ENCODE peak calls at places on chromosome 14, in five cellular contexts. T, A, C, D and O are unnamed samples.

GRCh38 chr14:92553456-92553855 is 39.9 kb downstream of the RIN3 start:
- DNase-seq in T (no peak), A (peak; percentile 43), C (no peak), D (no peak), O (no peak)

GRCh38 chr14:105485720-105486332 is 860 bp upstream of the CRIP1 start:
- DNase-seq in T (no peak), A (no peak), C (peak; percentile 53), D (no peak), O (no peak)

GRCh38 chr14:105487986-105488777 is 1.5 kb downstream of the CRIP1 start:
- DNase-seq in T (no peak), A (no peak), C (peak; percentile 49), D (no peak), O (no peak)

GRCh38 chr14:96309128-96309906 is 53.3 kb downstream of the BDKRB1 start:
- DNase-seq in T (no peak), A (no peak), C (no peak), D (no peak), O (no peak)

GRCh38 chr14:103404920-103405319 is 19.7 kb downstream of the MARK3 start:
- DNase-seq in T (no peak), A (no peak), C (no peak), D (no peak), O (no peak)

GRCh38 chr14:50839048-50839447 is 8.1 kb upstream of the NIN start:
- DNase-seq in T (no peak), A (no peak), C (no peak), D (no peak), O (no peak)

GRCh38 chr14:79992799-79993198 is 218.5 kb downstream of the DIO2 start:
- DNase-seq in T (no peak), A (no peak), C (no peak), D (no peak), O (no peak)

GRCh38 chr14:76904740-76905569 is 78.7 kb downstream of the LRRC74A start:
- DNase-seq in T (no peak), A (peak; percentile 97), C (peak; percentile 74), D (no peak), O (peak; percentile 69)

GRCh38 chr14:85071447-85071846 is 458.5 kb upstream of the FLRT2 start:
- DNase-seq in T (no peak), A (no peak), C (no peak), D (no peak), O (no peak)

GRCh38 chr14:53260286-53260685 is 107.2 kb upstream of the DDHD1 start:
- DNase-seq in T (no peak), A (no peak), C (no peak), D (no peak), O (no peak)

GRCh38 chr14:80523518-80524117 is 312.3 kb upstream of the DIO2 start:
- DNase-seq in T (no peak), A (peak; percentile 12), C (no peak), D (no peak), O (no peak)

GRCh38 chr14:21121106-21121505 is 20.2 kb downstream of the TMEM253 start:
- DNase-seq in T (no peak), A (no peak), C (no peak), D (no peak), O (no peak)

GRCh38 chr14:58882577-58883018 is 244.8 kb downstream of the DACT1 start:
- DNase-seq in T (peak; percentile 44), A (peak; percentile 97), C (no peak), D (no peak), O (no peak)

GRCh38 chr14:82394916-82395315 is 861.3 kb upstream of the SEL1L start:
- DNase-seq in T (no peak), A (no peak), C (no peak), D (no peak), O (no peak)

GRCh38 chr14:102678394-102678793 is 85.9 kb downstream of the RCOR1 start:
- DNase-seq in T (no peak), A (no peak), C (no peak), D (no peak), O (no peak)

GRCh38 chr14:105427893-105428485 is 8.4 kb downstream of the MTA1 start:
- DNase-seq in T (no peak), A (no peak), C (no peak), D (no peak), O (no peak)

GRCh38 chr14:52961060-52961639 is 10.3 kb upstream of the FERMT2 start:
- DNase-seq in T (no peak), A (peak; percentile 58), C (peak; percentile 48), D (no peak), O (peak; percentile 73)

GRCh38 chr14:24057867-24058259 is 6.1 kb downstream of the CARMIL3 start:
- DNase-seq in T (no peak), A (no peak), C (no peak), D (no peak), O (no peak)

GRCh38 chr14:93105362-93105761 is 10.4 kb downstream of the ITPK1 start:
- DNase-seq in T (no peak), A (peak; percentile 82), C (no peak), D (no peak), O (no peak)

GRCh38 chr14:103391048-103391447 is 5.8 kb downstream of the MARK3 start:
- DNase-seq in T (peak; percentile 68), A (peak; percentile 92), C (peak; percentile 14), D (no peak), O (peak; percentile 55)

GRCh38 chr14:77103954-77104353 is 5.9 kb downstream of the CIPC start:
- DNase-seq in T (no peak), A (no peak), C (no peak), D (no peak), O (no peak)

GRCh38 chr14:20195911-20196310 is 5.2 kb downstream of the OR11G2 start:
- DNase-seq in T (no peak), A (no peak), C (no peak), D (no peak), O (no peak)

GRCh38 chr14:29671034-29671433 is 256.6 kb downstream of the PRKD1 start:
- DNase-seq in T (no peak), A (peak; percentile 88), C (no peak), D (no peak), O (no peak)

GRCh38 chr14:70891741-70892140 is 15.5 kb upstream of the PCNX1 start:
- DNase-seq in T (no peak), A (no peak), C (no peak), D (no peak), O (no peak)
- TF ChIP-seq CTCF in T (no peak), A (no peak), C (no peak), D (no peak), O (no peak)

DNA sequence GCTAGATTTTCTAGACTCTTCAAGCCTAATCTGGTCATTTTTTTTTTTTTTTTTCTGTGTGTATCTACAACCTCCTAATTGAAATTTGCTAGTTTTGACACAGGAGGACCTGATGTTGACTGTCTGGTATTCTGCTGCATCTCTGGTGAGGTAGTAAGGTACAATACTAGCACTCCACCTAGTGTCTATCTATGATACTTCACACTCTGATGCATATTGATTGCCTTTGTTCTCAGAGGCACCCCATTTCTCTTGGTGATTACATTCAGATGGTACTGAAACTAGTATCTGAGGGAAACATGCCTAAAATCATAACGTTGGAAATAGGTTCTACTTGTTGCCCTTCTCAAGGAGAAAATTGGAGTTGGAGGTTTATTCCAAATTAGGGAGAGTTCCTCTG is 930.5 kb upstream of the NOVA1 start:
- DNase-seq in T (peak; percentile 31), A (peak; percentile 3), C (no peak), D (no peak), O (no peak)
- TF ChIP-seq CTCF in T (peak; percentile 73), A (peak; percentile 31), C (no peak), D (no peak), O (peak; percentile 30)

GRCh38 chr14:37081220-37081619 is 91.2 kb downstream of the SLC25A21 start:
- DNase-seq in T (peak; percentile 22), A (no peak), C (no peak), D (no peak), O (no peak)
- TF ChIP-seq CTCF in T (no peak), A (no peak), C (no peak), D (no peak), O (no peak)

DNA sequence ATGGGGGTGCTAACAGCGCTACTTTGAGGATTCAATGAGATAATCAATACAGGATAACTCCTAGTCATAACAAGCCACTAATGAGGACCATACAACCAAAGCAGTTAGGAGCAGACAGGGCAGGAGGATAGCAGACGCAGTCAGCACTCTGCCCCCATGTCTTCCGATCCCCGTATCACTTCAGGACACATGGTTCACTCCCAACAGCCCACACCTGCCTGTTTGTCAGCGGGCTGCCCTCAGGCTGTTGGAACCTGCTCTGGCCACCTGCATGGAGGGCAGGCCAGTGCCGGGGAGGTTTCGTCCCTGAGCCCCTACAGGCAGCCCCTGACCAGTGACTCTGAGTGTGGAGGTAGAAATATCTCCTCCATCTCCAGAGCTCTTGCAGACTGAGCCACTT is 37.1 kb upstream of the LTBP2 start:
- DNase-seq in T (no peak), A (no peak), C (no peak), D (no peak), O (no peak)
- TF ChIP-seq CTCF in T (no peak), A (no peak), C (no peak), D (no peak), O (no peak)

GRCh38 chr14:49512571-49512970 is 73.6 kb downstream of the RPS29 start:
- DNase-seq in T (no peak), A (no peak), C (no peak), D (no peak), O (no peak)
- TF ChIP-seq CTCF in T (no peak), A (no peak), C (no peak), D (no peak), O (no peak)

GRCh38 chr14:74507796-74508195 is 14.2 kb downstream of the ISCA2 start:
- DNase-seq in T (no peak), A (no peak), C (no peak), D (no peak), O (no peak)
- TF ChIP-seq CTCF in T (no peak), A (no peak), C (no peak), D (no peak), O (no peak)

GRCh38 chr14:89011727-89012271 is 187.3 kb downstream of the TTC8 start:
- DNase-seq in T (no peak), A (no peak), C (no peak), D (no peak), O (no peak)

GRCh38 chr14:89014570-89014847 is 190.1 kb downstream of the TTC8 start:
- DNase-seq in T (no peak), A (no peak), C (no peak), D (no peak), O (no peak)

GRCh38 chr14:89013698-89014569 is 189.5 kb downstream of the TTC8 start:
- DNase-seq in T (no peak), A (no peak), C (no peak), D (no peak), O (no peak)

GRCh38 chr14:89012272-89013097 is 188.0 kb downstream of the TTC8 start:
- DNase-seq in T (no peak), A (no peak), C (no peak), D (no peak), O (no peak)

GRCh38 chr14:89013098-89013504 is 188.7 kb downstream of the TTC8 start:
- DNase-seq in T (no peak), A (no peak), C (no peak), D (no peak), O (no peak)
- TF ChIP-seq CTCF in T (peak; percentile 45), A (peak; percentile 44), C (no peak), D (no peak), O (peak; percentile 15)